ENCODE peak calls at places on chromosome X, in six cellular contexts. L, N, F, P, Q and H are unnamed samples.

GRCh38 chrX:110588853-110589252 is 206.8 kb downstream of the CHRDL1 start:
- DNase-seq in F (no peak), P (no peak), Q (no peak), N (no peak), L (no peak), H (no peak)

GRCh38 chrX:13007519-13008188 is 32.7 kb downstream of the TMSB4X start:
- DNase-seq in F (no peak), P (no peak), N (no peak), Q (no peak), L (no peak), H (no peak)

GRCh38 chrX:111041018-111041462 is 55.0 kb upstream of the PAK3 start:
- DNase-seq in Q (no peak), N (no peak), F (no peak), P (no peak), L (no peak), H (peak)

GRCh38 chrX:32708542-32708941 is 502.8 kb downstream of the DMD start:
- DNase-seq in L (no peak), P (no peak), F (no peak), N (no peak), Q (no peak), H (no peak)

GRCh38 chrX:9644335-9644734 is 121.3 kb downstream of the GPR143 start:
- DNase-seq in L (no peak), F (no peak), N (no peak), P (no peak), Q (no peak), H (no peak)

GRCh38 chrX:103276581-103277002 is at the start of gene TCEAL5:
- DNase-seq in Q (no peak), P (no peak), L (no peak), F (no peak), N (no peak), H (peak)

GRCh38 chrX:68823413-68824151 is 5.2 kb upstream of the EFNB1 start:
- DNase-seq in P (no peak), N (no peak), L (peak), F (peak), Q (no peak), H (no peak)

GRCh38 chrX:12949205-12949926 is 25.5 kb upstream of the TMSB4X start:
- DNase-seq in Q (no peak), N (no peak), F (no peak), P (no peak), L (no peak), H (no peak)

GRCh38 chrX:19888419-19888879 is 1.0 kb upstream of the SH3KBP1 start:
- DNase-seq in Q (peak), N (no peak), F (no peak), P (no peak), L (peak), H (no peak)

GRCh38 chrX:79366556-79366887 is 612 bp downstream of the ITM2A start:
- DNase-seq in N (no peak), L (no peak), Q (no peak), F (no peak), P (no peak), H (no peak)

GRCh38 chrX:154030266-154030665 is 10.6 kb upstream of the IRAK1 start:
- DNase-seq in Q (no peak), L (no peak), N (no peak), P (no peak), F (no peak), H (no peak)

GRCh38 chrX:100649550-100650356 is 5.8 kb downstream of the SRPX2 start:
- DNase-seq in Q (no peak), F (no peak), L (peak), P (peak), N (peak), H (no peak)

GRCh38 chrX:13254076-13254785 is 65.6 kb downstream of the ATXN3L start:
- DNase-seq in Q (no peak), L (peak), P (no peak), N (no peak), F (no peak), H (no peak)

GRCh38 chrX:152070186-152070585 is 68.2 kb downstream of the MAGEA10 start:
- DNase-seq in Q (no peak), L (no peak), N (no peak), F (no peak), P (no peak), H (no peak)

GRCh38 chrX:100994352-100995281 is 25.1 kb downstream of the ARL13A start:
- DNase-seq in P (no peak), Q (no peak), L (no peak), N (no peak), F (no peak), H (no peak)

GRCh38 chrX:149040873-149041535 is 464.1 kb downstream of the IDS start:
- DNase-seq in Q (no peak), L (no peak), F (no peak), N (no peak), P (no peak), H (no peak)

GRCh38 chrX:78822157-78822683 is 74.7 kb downstream of the LPAR4 start:
- DNase-seq in F (no peak), L (no peak), N (no peak), Q (no peak), P (no peak), H (no peak)

GRCh38 chrX:54066841-54067240 is 22.6 kb upstream of the PHF8 start:
- DNase-seq in N (no peak), P (no peak), Q (no peak), F (no peak), L (no peak), H (no peak)